ENCODE peak calls at places on chromosomes 2 and 18, in ten cellular contexts. U, S, N, D, L, F, O, B, Z and W are unnamed samples.

GRCh38 chr18:62258606-62259005 is 66.5 kb upstream of the TNFRSF11A start:
- DNase-seq in D (no peak), B (no peak), S (no peak), Z (no peak), N (no peak), L (no peak), F (no peak), O (no peak), U (no peak), W (no peak)

GRCh38 chr2:195657634-195658540 is 861 bp downstream of the SLC39A10 start:
- DNase-seq in N (peak), B (peak), S (peak), L (no peak), D (peak), F (peak), U (peak), O (peak), Z (peak), W (peak)

GRCh38 chr2:223846524-223846923 is 9.1 kb upstream of the AP1S3 start:
- DNase-seq in F (no peak), Z (no peak), D (peak), S (no peak), B (peak), O (no peak), N (no peak), L (no peak), U (no peak), W (no peak)

GRCh38 chr2:54609241-54609640 is 114.2 kb upstream of the EML6 start:
- DNase-seq in U (no peak), N (no peak), F (no peak), Z (no peak), O (no peak), L (no peak), B (no peak), D (no peak), S (no peak), W (no peak)

GRCh38 chr2:108355907-108356734 is 21.6 kb upstream of the SULT1C4 start:
- DNase-seq in N (no peak), U (no peak), S (no peak), B (no peak), Z (no peak), D (no peak), L (no peak), F (no peak), O (no peak), W (no peak)

GRCh38 chr18:13242797-13243196 is 24.2 kb downstream of the LDLRAD4 start:
- DNase-seq in Z (no peak), O (no peak), B (no peak), D (no peak), F (no peak), U (no peak), N (no peak), S (peak), L (no peak), W (peak)

GRCh38 chr2:136639651-136640050 is 125.7 kb upstream of the THSD7B start:
- DNase-seq in F (no peak), O (no peak), U (no peak), L (no peak), D (no peak), Z (no peak), S (no peak), B (no peak), N (peak), W (no peak)

GRCh38 chr2:175251425-175252041 is 70.0 kb upstream of the ATP5MC3 start:
- DNase-seq in D (peak), N (no peak), F (peak), L (peak), B (peak), Z (peak), U (no peak), O (no peak), S (no peak), W (no peak)

GRCh38 chr2:178306351-178307073 is 112.2 kb downstream of the OSBPL6 start:
- DNase-seq in O (no peak), U (peak), N (no peak), L (peak), S (no peak), F (peak), Z (peak), D (peak), B (peak), W (peak)

GRCh38 chr18:57737661-57738060 is 65.5 kb downstream of the ATP8B1 start:
- DNase-seq in F (peak), L (no peak), U (peak), D (peak), S (peak), Z (no peak), B (peak), N (no peak), O (peak), W (peak)

GRCh38 chr2:54535599-54536195 is 79.6 kb downstream of the SPTBN1 start:
- DNase-seq in B (no peak), L (no peak), U (no peak), Z (no peak), S (peak), F (no peak), D (no peak), O (peak), N (no peak), W (peak)

GRCh38 chr18:42287047-42287446 is 332.0 kb downstream of the PIK3C3 start:
- DNase-seq in F (no peak), O (no peak), Z (no peak), U (no peak), D (no peak), S (no peak), L (no peak), B (no peak), N (no peak), W (no peak)

GRCh38 chr2:184599054-184599874 is 935 bp downstream of the ZNF804A start:
- DNase-seq in O (no peak), S (no peak), F (no peak), N (no peak), U (no peak), L (peak), Z (no peak), D (peak), B (peak), W (no peak)

GRCh38 chr2:168594778-168595177 is 138.7 kb downstream of the CERS6 start:
- DNase-seq in O (no peak), N (no peak), L (no peak), F (no peak), B (no peak), Z (no peak), S (no peak), D (no peak), U (no peak), W (no peak)

GRCh38 chr2:142868281-142868762 is 9.1 kb upstream of the KYNU start:
- DNase-seq in O (peak), L (no peak), B (no peak), N (peak), S (peak), U (peak), D (no peak), Z (no peak), F (no peak), W (peak)

GRCh38 chr18:3058328-3059191 is 45.6 kb upstream of the LPIN2 start:
- DNase-seq in F (peak), B (no peak), S (no peak), U (no peak), D (no peak), O (no peak), N (no peak), Z (no peak), L (no peak), W (no peak)

GRCh38 chr2:84033347-84033974 is 425.6 kb downstream of the SUCLG1 start:
- DNase-seq in L (no peak), D (no peak), B (no peak), N (no peak), F (no peak), O (no peak), S (no peak), Z (no peak), U (no peak), W (no peak)

GRCh38 chr2:241809383-241810303 is 650 bp downstream of the NEU4 start:
- DNase-seq in B (no peak), S (no peak), L (no peak), O (peak), D (no peak), U (no peak), N (peak), F (no peak), Z (no peak), W (no peak)

GRCh38 chr2:113309655-113310387 is 31.1 kb upstream of the PAX8 start:
- DNase-seq in D (peak), N (no peak), S (no peak), B (no peak), O (no peak), U (no peak), Z (no peak), F (no peak), L (no peak), W (no peak)

GRCh38 chr2:126527836-126528490 is 128.0 kb upstream of the GYPC start:
- DNase-seq in D (peak), N (no peak), B (peak), S (peak), Z (peak), L (peak), O (peak), F (peak), U (peak), W (peak)

GRCh38 chr2:85830645-85831044 is 58.1 kb downstream of the ST3GAL5 start:
- DNase-seq in D (no peak), N (no peak), Z (no peak), L (no peak), B (peak), S (no peak), U (no peak), F (no peak), O (no peak), W (no peak)

GRCh38 chr2:215423928-215424540 is 11.8 kb downstream of the FN1 start:
- DNase-seq in O (no peak), F (no peak), B (peak), U (no peak), S (no peak), N (no peak), D (peak), Z (no peak), L (no peak), W (no peak)

GRCh38 chr2:1393321-1393720 is 19.9 kb upstream of the TPO start:
- DNase-seq in S (no peak), L (no peak), F (no peak), U (no peak), N (no peak), D (no peak), B (no peak), O (no peak), Z (no peak), W (no peak)

GRCh38 chr2:36357506-36358316 is 2.1 kb downstream of the CRIM1 start:
- DNase-seq in B (peak), S (peak), N (peak), D (peak), F (peak), U (no peak), Z (peak), L (peak), O (peak), W (no peak)

GRCh38 chr2:197851451-197851850 is 47.1 kb downstream of the PLCL1 start:
- DNase-seq in D (peak), F (peak), Z (no peak), O (no peak), N (no peak), L (no peak), B (peak), U (no peak), S (no peak), W (no peak)

GRCh38 chr18:4762399-4762798 is 307.3 kb upstream of the DLGAP1 start:
- DNase-seq in S (no peak), B (no peak), U (no peak), F (no peak), N (no peak), Z (no peak), O (no peak), L (no peak), D (no peak), W (no peak)

GRCh38 chr18:12121175-12122095 is 27.8 kb downstream of the ANKRD62 start:
- DNase-seq in D (peak), L (peak), S (no peak), B (peak), F (peak), O (no peak), Z (peak), U (no peak), N (no peak), W (no peak)

GRCh38 chr2:55862269-55862668 is 61.3 kb downstream of the EFEMP1 start:
- DNase-seq in O (peak), D (peak), L (no peak), U (no peak), B (peak), N (no peak), F (no peak), Z (no peak), S (peak), W (no peak)

GRCh38 chr18:58536534-58537271 is 92.2 kb downstream of the ALPK2 start:
- DNase-seq in S (no peak), Z (no peak), L (no peak), N (no peak), O (no peak), B (no peak), F (no peak), D (no peak), U (no peak), W (no peak)

DNA sequence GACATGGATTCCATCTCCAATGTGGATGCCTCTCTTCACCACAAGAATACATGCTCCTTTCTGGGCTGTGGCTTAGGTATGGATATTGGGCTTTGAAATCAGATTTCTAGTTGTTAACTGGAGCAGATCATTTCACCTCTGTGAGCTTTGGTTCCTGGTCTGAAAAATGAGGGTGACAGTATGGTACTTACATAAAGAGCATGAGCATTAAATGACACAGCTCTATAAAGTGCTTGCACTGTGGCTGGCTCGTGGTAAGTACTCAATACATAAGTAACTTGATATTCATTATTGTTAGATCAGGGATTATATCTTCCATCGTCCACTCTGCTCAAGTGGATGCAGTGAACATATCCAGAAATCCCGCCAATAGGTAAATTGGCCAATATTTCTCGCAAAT is 33.4 kb downstream of the ARHGAP25 start:
- DNase-seq in O (no peak), D (no peak), U (no peak), B (no peak), L (no peak), F (no peak), N (no peak), S (no peak), Z (no peak), W (no peak)
- H3K4me3 ChIP-seq in O (no peak), D (no peak), U (no peak), B (no peak), L (no peak), F (no peak), N (no peak), S (no peak), Z (no peak), W (no peak)

DNA sequence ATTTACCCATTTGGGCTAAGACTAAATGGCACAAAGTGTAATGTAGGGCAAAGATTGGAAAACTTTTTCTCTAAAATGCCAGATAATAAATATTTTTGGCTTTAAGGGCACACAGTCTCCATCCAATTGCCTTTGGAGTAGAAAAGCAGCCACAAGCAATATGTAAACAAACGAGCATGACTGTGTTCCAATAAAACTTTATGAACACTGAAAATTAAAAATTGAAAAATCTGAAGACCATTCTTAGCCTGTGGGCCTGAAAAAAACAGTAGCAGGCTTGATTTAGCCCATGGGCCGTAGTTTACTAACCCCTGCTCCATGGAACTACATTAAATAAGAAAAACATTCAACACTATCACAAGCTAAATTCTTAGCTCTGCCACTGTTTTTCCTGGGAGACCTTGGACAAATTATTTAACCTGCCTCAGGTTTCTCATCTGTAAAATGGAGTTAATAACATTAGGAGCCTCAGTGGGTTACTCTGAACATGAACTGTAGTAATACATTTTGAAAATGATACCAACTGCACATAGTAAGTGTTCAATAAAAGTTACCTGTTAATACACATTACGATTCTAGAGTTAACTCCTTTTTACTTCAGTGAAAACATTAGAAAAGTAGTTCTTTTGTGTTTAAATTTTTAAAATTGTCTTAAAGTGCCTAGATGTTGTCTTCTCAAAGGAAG is 1.3 kb downstream of the IFIH1 start:
- DNase-seq in U (no peak), D (no peak), B (no peak), Z (no peak), L (no peak), F (no peak), N (no peak), S (no peak), O (no peak), W (no peak)
- H3K4me3 ChIP-seq in U (peak), D (peak), B (peak), Z (no peak), L (peak), F (peak), N (peak), S (peak), O (peak), W (peak)

DNA sequence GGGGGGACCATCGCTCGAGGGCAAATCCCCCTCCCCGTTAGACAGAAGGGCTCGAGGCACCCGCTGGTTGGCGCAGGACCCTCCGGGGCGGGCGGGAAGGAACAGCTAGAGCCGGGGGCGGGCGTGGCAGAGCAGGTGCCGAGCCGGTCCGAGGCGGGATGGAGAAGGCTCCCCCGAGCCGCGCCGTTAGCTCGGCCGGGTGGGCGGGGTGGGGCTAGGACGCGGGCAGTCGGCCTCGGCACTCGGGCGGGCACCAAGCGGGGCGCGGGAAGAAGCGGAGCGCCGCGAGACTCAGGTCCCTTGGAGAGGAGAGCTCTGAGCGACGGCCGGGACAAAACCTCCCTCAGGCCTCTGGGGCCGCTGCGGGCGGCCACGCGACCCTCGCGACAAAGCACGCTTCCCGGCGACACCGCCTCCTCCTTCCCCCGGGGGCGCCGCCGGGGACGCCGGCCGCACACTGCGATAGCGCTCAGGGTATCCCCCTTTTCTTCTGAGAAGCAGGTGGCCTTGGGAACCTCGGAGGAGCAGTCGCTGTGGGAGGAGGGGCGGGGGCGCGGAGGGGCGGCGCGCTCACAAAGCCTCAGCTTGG is 694 bp downstream of the FHOD3 start:
- DNase-seq in U (peak), Z (peak), B (no peak), O (peak), D (no peak), L (no peak), S (no peak), F (no peak), N (peak), W (no peak)
- H3K4me3 ChIP-seq in U (peak), Z (peak), B (peak), O (peak), D (peak), L (peak), S (peak), F (peak), N (peak), W (peak)

GRCh38 chr2:119481501-119482455 is 42.5 kb downstream of the SCTR start:
- DNase-seq in B (no peak), U (no peak), D (no peak), Z (no peak), O (no peak), S (no peak), N (peak), F (no peak), L (no peak), W (no peak)
- H3K4me3 ChIP-seq in B (no peak), U (no peak), D (no peak), Z (no peak), O (no peak), S (no peak), N (no peak), F (no peak), L (no peak), W (no peak)

GRCh38 chr2:120877409-120877808 is 141.7 kb downstream of the GLI2 start:
- DNase-seq in N (no peak), B (no peak), S (no peak), L (no peak), O (no peak), F (no peak), D (no peak), U (no peak), Z (no peak), W (peak)

GRCh38 chr2:120878970-120879369 is 143.3 kb downstream of the GLI2 start:
- DNase-seq in D (no peak), F (no peak), L (no peak), B (no peak), U (no peak), N (no peak), O (peak), Z (no peak), S (no peak), W (peak)

GRCh38 chr2:120881981-120882788 is 146.5 kb downstream of the GLI2 start:
- DNase-seq in D (no peak), F (no peak), L (no peak), S (no peak), B (no peak), N (no peak), U (peak), O (peak), Z (no peak), W (peak)

GRCh38 chr2:120880381-120880780 is 144.7 kb downstream of the GLI2 start:
- DNase-seq in O (peak), L (no peak), F (no peak), B (peak), N (no peak), Z (no peak), D (no peak), S (no peak), U (no peak), W (peak)

GRCh38 chr2:120879401-120880295 is 144.0 kb downstream of the GLI2 start:
- DNase-seq in D (no peak), B (no peak), L (no peak), O (peak), S (no peak), N (no peak), F (no peak), Z (no peak), U (no peak), W (peak)
- H3K4me3 ChIP-seq in D (no peak), B (no peak), L (no peak), O (peak), S (no peak), N (no peak), F (no peak), Z (no peak), U (no peak), W (no peak)

DNA sequence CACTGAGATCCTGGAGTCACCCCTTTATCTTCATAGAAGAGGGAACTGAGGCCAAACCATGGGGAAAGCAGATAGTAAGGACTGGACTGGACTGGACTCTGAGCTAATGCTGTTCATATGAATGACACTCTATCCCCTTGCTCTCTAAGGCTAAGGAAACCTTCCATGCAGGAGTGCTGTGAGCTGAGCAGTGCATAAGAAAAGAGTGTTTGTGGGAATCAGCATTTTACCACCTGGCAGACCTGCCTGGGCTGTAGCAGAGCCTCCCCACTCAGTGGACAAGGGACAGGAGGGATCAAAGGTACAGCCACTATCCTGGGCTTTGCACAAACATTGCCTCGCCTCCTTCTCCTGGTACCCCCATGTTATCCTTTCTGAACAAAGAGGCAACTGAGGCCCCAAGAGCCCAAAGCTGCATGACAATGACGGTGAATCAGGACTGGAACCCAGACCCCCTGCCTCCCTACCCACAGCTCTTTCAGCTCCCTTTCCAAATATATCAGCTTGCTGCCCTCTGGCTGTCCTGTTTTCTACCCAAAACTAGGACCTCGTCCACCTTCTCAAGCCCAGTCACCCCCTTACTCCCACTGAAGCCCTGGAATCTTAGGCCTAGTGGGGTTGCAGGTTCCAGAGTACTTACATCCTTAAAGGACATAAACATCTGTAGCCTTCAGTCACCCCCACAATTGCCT is 227.9 kb downstream of the ZBTB7C start:
- DNase-seq in U (no peak), L (no peak), Z (no peak), F (no peak), N (no peak), D (no peak), O (no peak), S (no peak), B (no peak), W (no peak)
- H3K4me3 ChIP-seq in U (no peak), L (no peak), Z (no peak), F (no peak), N (no peak), D (no peak), O (no peak), S (no peak), B (no peak), W (no peak)

GRCh38 chr2:161625314-161625919 is 1.2 kb downstream of the SLC4A10 start:
- DNase-seq in Z (peak), U (peak), O (no peak), B (no peak), N (no peak), L (no peak), F (no peak), S (no peak), D (no peak), W (no peak)
- H3K4me3 ChIP-seq in Z (peak), U (no peak), O (no peak), B (no peak), N (no peak), L (no peak), F (no peak), S (no peak), D (no peak), W (no peak)